ENCODE peak calls at places on chromosomes 12 and 14, in four cellular contexts. One of them, this sample, is unnamed.

GRCh38 chr12:29067430-29067829 is 81.6 kb upstream of the FAR2 start:
- DNase-seq in GM12878: no peak
- DNase-seq in H1: no peak
- DNase-seq in K562: no peak
- DNase-seq in this sample: no peak

GRCh38 chr14:22565391-22565945 is 23.6 kb downstream of the DAD1 start:
- DNase-seq in GM12878: peak
- DNase-seq in H1: no peak
- DNase-seq in K562: no peak
- DNase-seq in this sample: no peak

GRCh38 chr12:111757361-111758119 is 9.2 kb upstream of the ALDH2 start:
- DNase-seq in K562: no peak
- DNase-seq in GM12878: no peak
- DNase-seq in H1: no peak
- DNase-seq in this sample: no peak

GRCh38 chr12:450438-450837 is 9.3 kb upstream of the B4GALNT3 start:
- DNase-seq in K562: peak
- DNase-seq in H1: no peak
- DNase-seq in GM12878: no peak
- DNase-seq in this sample: no peak

GRCh38 chr12:4089147-4089606 is 184.4 kb upstream of the CCND2 start:
- DNase-seq in H1: no peak
- DNase-seq in GM12878: no peak
- DNase-seq in K562: no peak
- DNase-seq in this sample: no peak

GRCh38 chr12:78880078-78880477 is 15.5 kb downstream of the SYT1 start:
- DNase-seq in GM12878: no peak
- DNase-seq in K562: no peak
- DNase-seq in H1: no peak
- DNase-seq in this sample: no peak

GRCh38 chr14:21734457-21735074 is 60.9 kb upstream of the OR4E1 start:
- DNase-seq in GM12878: peak
- DNase-seq in K562: peak
- DNase-seq in H1: no peak
- DNase-seq in this sample: peak

GRCh38 chr12:56230449-56231183 is 765 bp downstream of the SLC39A5 start:
- DNase-seq in H1: no peak
- DNase-seq in GM12878: no peak
- DNase-seq in K562: no peak
- DNase-seq in this sample: no peak

GRCh38 chr12:76878045-76878898 is 547 bp downstream of the CSRP2 start:
- DNase-seq in H1: no peak
- DNase-seq in K562: peak
- DNase-seq in GM12878: no peak
- DNase-seq in this sample: peak

GRCh38 chr14:54570651-54571415 is 3.9 kb downstream of the SAMD4A start:
- DNase-seq in K562: no peak
- DNase-seq in GM12878: no peak
- DNase-seq in H1: no peak
- DNase-seq in this sample: no peak

GRCh38 chr14:73770977-73771847 is 57.0 kb upstream of the PNMA1 start:
- DNase-seq in GM12878: no peak
- DNase-seq in H1: no peak
- DNase-seq in K562: peak
- DNase-seq in this sample: no peak

GRCh38 chr14:71321556-71322315 is 414.5 kb downstream of the PCNX1 start:
- DNase-seq in GM12878: no peak
- DNase-seq in H1: no peak
- DNase-seq in K562: no peak
- DNase-seq in this sample: no peak

GRCh38 chr12:85658236-85658635 is 178.0 kb downstream of the RASSF9 start:
- DNase-seq in K562: no peak
- DNase-seq in H1: no peak
- DNase-seq in GM12878: no peak
- DNase-seq in this sample: no peak

GRCh38 chr14:80134321-80134720 is 77.0 kb downstream of the DIO2 start:
- DNase-seq in GM12878: no peak
- DNase-seq in K562: no peak
- DNase-seq in H1: no peak
- DNase-seq in this sample: no peak

GRCh38 chr12:61524851-61525250 is 735.4 kb upstream of the USP15 start:
- DNase-seq in H1: no peak
- DNase-seq in GM12878: no peak
- DNase-seq in K562: no peak
- DNase-seq in this sample: no peak

GRCh38 chr12:13428538-13429265 is 232.2 kb downstream of the EMP1 start:
- DNase-seq in H1: no peak
- DNase-seq in GM12878: no peak
- DNase-seq in K562: no peak
- DNase-seq in this sample: no peak

GRCh38 chr12:89707623-89707991 is 1.0 kb downstream of the ATP2B1 start:
- DNase-seq in GM12878: no peak
- DNase-seq in K562: peak
- DNase-seq in H1: no peak
- DNase-seq in this sample: peak

GRCh38 chr14:101134161-101134631 is 230.7 kb upstream of the RTL1 start:
- DNase-seq in H1: no peak
- DNase-seq in GM12878: no peak
- DNase-seq in K562: no peak
- DNase-seq in this sample: peak

GRCh38 chr14:73338551-73338950 is 101.2 kb downstream of the PAPLN start:
- DNase-seq in H1: no peak
- DNase-seq in GM12878: no peak
- DNase-seq in K562: no peak
- DNase-seq in this sample: no peak

GRCh38 chr12:124049451-124050094 is 76.6 kb downstream of the ZNF664 start:
- DNase-seq in K562: no peak
- DNase-seq in GM12878: no peak
- DNase-seq in H1: no peak
- DNase-seq in this sample: peak

GRCh38 chr14:103514596-103515421 is 7.8 kb downstream of the CKB start:
- DNase-seq in GM12878: no peak
- DNase-seq in H1: no peak
- DNase-seq in K562: no peak
- DNase-seq in this sample: no peak

GRCh38 chr12:114152890-114153289 is 186.8 kb upstream of the RBM19 start:
- DNase-seq in K562: no peak
- DNase-seq in H1: no peak
- DNase-seq in GM12878: no peak
- DNase-seq in this sample: no peak

GRCh38 chr14:36520601-36521525 is 831 bp upstream of the NKX2-1 start:
- DNase-seq in GM12878: no peak
- DNase-seq in H1: no peak
- DNase-seq in K562: peak
- DNase-seq in this sample: peak

GRCh38 chr12:27552886-27553560 is 29.0 kb downstream of the PPFIBP1 start:
- DNase-seq in H1: no peak
- DNase-seq in GM12878: no peak
- DNase-seq in K562: no peak
- DNase-seq in this sample: no peak

GRCh38 chr14:94575730-94576585 is 5.3 kb upstream of the SERPINA5 start:
- DNase-seq in H1: no peak
- DNase-seq in GM12878: no peak
- DNase-seq in K562: no peak
- DNase-seq in this sample: no peak

DNA sequence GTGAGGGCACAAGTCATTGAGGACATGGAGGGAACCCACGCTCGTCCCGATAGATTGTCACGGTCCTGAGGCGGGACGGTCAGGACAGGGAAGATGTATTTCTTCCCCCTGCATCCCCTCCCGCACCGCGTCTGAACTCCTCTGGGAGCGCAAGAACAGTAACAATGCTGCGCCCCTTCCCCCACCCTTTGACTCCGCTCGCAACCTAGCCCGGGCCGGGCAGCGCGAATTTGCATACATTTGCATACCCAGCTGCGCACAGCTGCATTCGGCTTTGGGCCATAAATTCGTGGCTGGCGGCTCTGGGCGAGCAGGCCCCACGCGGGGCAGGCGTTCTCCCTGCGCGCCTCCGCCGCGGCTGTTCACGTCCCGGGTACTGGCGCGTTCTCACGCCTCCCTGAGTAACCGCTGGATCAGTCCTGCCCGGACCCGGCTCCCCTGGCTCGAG is 29.0 kb upstream of the SMUG1 start:
- DNase-seq in K562: no peak
- DNase-seq in GM12878: no peak
- DNase-seq in H1: no peak
- DNase-seq in this sample: no peak
- TF ChIP-seq NRF1 in K562: no peak
- TF ChIP-seq NRF1 in GM12878: no peak
- TF ChIP-seq NRF1 in H1: no peak
- TF ChIP-seq NRF1 in this sample: no peak

GRCh38 chr14:91609183-91609582 is 99.1 kb upstream of the PPP4R3A start:
- DNase-seq in H1: no peak
- DNase-seq in GM12878: no peak
- DNase-seq in K562: no peak
- DNase-seq in this sample: no peak

GRCh38 chr14:91611528-91611927 is 101.4 kb upstream of the PPP4R3A start:
- DNase-seq in H1: no peak
- DNase-seq in K562: no peak
- DNase-seq in GM12878: no peak
- DNase-seq in this sample: no peak

GRCh38 chr14:91613459-91614145 is 103.5 kb upstream of the PPP4R3A start:
- DNase-seq in H1: no peak
- DNase-seq in K562: peak
- DNase-seq in GM12878: no peak
- DNase-seq in this sample: no peak

GRCh38 chr14:91614187-91614586 is 104.1 kb upstream of the PPP4R3A start:
- DNase-seq in H1: no peak
- DNase-seq in GM12878: no peak
- DNase-seq in K562: peak
- DNase-seq in this sample: no peak
- TF ChIP-seq CHD2 in H1: no peak
- TF ChIP-seq CHD2 in GM12878: no peak
- TF ChIP-seq CHD2 in K562: no peak
- TF ChIP-seq CHD2 in this sample: no peak

DNA sequence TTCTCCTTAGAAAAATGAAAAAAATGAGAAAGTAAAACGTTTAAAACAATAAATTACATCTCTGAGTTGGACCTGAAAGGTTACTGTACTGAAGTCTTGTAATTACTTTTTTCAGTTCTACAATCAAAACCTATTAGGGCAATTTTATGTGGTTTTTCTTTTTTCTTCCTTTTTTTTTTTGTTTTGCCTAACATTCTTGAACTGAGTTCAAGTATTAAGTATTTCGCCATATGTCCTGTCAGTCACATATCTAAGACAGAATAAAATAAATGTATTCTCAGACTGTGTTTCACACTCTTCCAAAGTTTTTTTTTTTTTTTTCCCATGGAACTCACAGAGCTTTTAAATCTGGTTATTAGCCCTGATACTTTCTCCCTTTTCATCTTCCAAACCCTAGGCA is 172.0 kb downstream of the BCAT1 start:
- DNase-seq in K562: no peak
- DNase-seq in H1: no peak
- DNase-seq in GM12878: no peak
- DNase-seq in this sample: no peak
- TF ChIP-seq NRF1 in K562: no peak
- TF ChIP-seq NRF1 in H1: no peak
- TF ChIP-seq NRF1 in GM12878: no peak
- TF ChIP-seq NRF1 in this sample: no peak

GRCh38 chr12:51160814-51161459 is 12.0 kb downstream of the TFCP2 start:
- DNase-seq in K562: no peak
- DNase-seq in GM12878: no peak
- DNase-seq in H1: no peak
- DNase-seq in this sample: no peak
- TF ChIP-seq CHD2 in K562: no peak
- TF ChIP-seq CHD2 in GM12878: no peak
- TF ChIP-seq CHD2 in H1: no peak
- TF ChIP-seq CHD2 in this sample: no peak

GRCh38 chr12:57939291-57939690 is 2.1 kb upstream of the ATP23 start:
- DNase-seq in H1: no peak
- DNase-seq in K562: no peak
- DNase-seq in GM12878: no peak
- DNase-seq in this sample: no peak
- TF ChIP-seq NRF1 in H1: no peak
- TF ChIP-seq NRF1 in K562: no peak
- TF ChIP-seq NRF1 in GM12878: no peak
- TF ChIP-seq NRF1 in this sample: no peak